ENCODE peak calls at places on chromosomes 13 and 19, in nine cellular contexts. Q, V, D, T, M, I, H, E and X are unnamed samples.
A peak's percentile ranks its signal among the peaks of the same experiment; 100 is the strongest.

GRCh38 chr19:39167461-39168257 is 29.1 kb upstream of the NCCRP1 start:
- DNase-seq in Q (no peak), V (no peak), D (no peak), T (peak; percentile 38), M (no peak), I (no peak), H (no peak), E (peak; percentile 87), X (peak; percentile 78)

GRCh38 chr13:102877285-102877684 is 31.5 kb downstream of the ERCC5 start:
- DNase-seq in Q (no peak), V (no peak), D (peak; percentile 22), T (no peak), M (peak; percentile 46), I (no peak), H (peak; percentile 77), E (no peak), X (no peak)

GRCh38 chr19:53086949-53087348 is 16.3 kb downstream of the ZNF160 start:
- DNase-seq in Q (no peak), V (no peak), D (no peak), T (no peak), M (peak; percentile 81), I (no peak), H (peak; percentile 88), E (no peak), X (no peak)

GRCh38 chr13:77265336-77265735 is 61.6 kb downstream of the MYCBP2 start:
- DNase-seq in Q (no peak), V (no peak), D (no peak), T (no peak), M (no peak), I (no peak), H (no peak), E (no peak), X (no peak)

GRCh38 chr19:14507704-14508246 is 10.4 kb downstream of the DNAJB1 start:
- DNase-seq in Q (no peak), V (no peak), D (peak; percentile 41), T (no peak), M (no peak), I (no peak), H (peak; percentile 92), E (no peak), X (peak; percentile 85)

GRCh38 chr13:43448605-43449004 is 338.2 kb downstream of the ENOX1 start:
- DNase-seq in Q (no peak), V (no peak), D (no peak), T (no peak), M (no peak), I (no peak), H (no peak), E (no peak), X (no peak)

GRCh38 chr19:18483119-18483518 is 38.8 kb downstream of the ELL start:
- DNase-seq in Q (no peak), V (no peak), D (no peak), T (no peak), M (no peak), I (no peak), H (no peak), E (no peak), X (peak; percentile 61)

GRCh38 chr19:10826236-10826635 is 9.8 kb downstream of the TMED1 start:
- DNase-seq in Q (no peak), V (no peak), D (no peak), T (no peak), M (no peak), I (no peak), H (no peak), E (no peak), X (no peak)

GRCh38 chr13:76854894-76855293 is 31.3 kb downstream of the KCTD12 start:
- DNase-seq in Q (no peak), V (no peak), D (peak; percentile 9), T (no peak), M (no peak), I (no peak), H (no peak), E (no peak), X (no peak)

GRCh38 chr13:81487151-81487550 is 1146.2 kb upstream of the SPRY2 start:
- DNase-seq in Q (no peak), V (no peak), D (no peak), T (peak; percentile 86), M (no peak), I (no peak), H (peak; percentile 0), E (no peak), X (no peak)

GRCh38 chr13:46679369-46680180 is 117.4 kb downstream of the ESD start:
- DNase-seq in Q (no peak), V (peak; percentile 36), D (peak; percentile 76), T (no peak), M (peak; percentile 39), I (no peak), H (peak; percentile 59), E (no peak), X (peak; percentile 88)

GRCh38 chr19:52942371-52943133 is 19.3 kb upstream of the ZNF888 start:
- DNase-seq in Q (peak; percentile 97), V (peak; percentile 96), D (peak; percentile 77), T (peak; percentile 93), M (peak; percentile 89), I (peak; percentile 97), H (peak; percentile 84), E (peak; percentile 97), X (peak; percentile 74)

GRCh38 chr13:34347784-34348573 is 530.0 kb downstream of the RFC3 start:
- DNase-seq in Q (no peak), V (no peak), D (no peak), T (peak; percentile 27), M (no peak), I (no peak), H (no peak), E (peak; percentile 63), X (no peak)

GRCh38 chr13:102812616-102813287 is 13.8 kb downstream of the BIVM start:
- DNase-seq in Q (no peak), V (no peak), D (no peak), T (peak; percentile 32), M (no peak), I (no peak), H (peak; percentile 16), E (no peak), X (peak; percentile 19)

GRCh38 chr13:46492946-46493345 is 60.0 kb upstream of the LRCH1 start:
- DNase-seq in Q (no peak), V (no peak), D (peak; percentile 73), T (peak; percentile 77), M (peak; percentile 12), I (no peak), H (peak; percentile 31), E (no peak), X (peak; percentile 85)

GRCh38 chr19:29666634-29667389 is 1.6 kb downstream of the PLEKHF1 start:
- DNase-seq in Q (no peak), V (peak; percentile 33), D (peak; percentile 76), T (peak; percentile 71), M (peak; percentile 82), I (no peak), H (peak; percentile 54), E (peak; percentile 54), X (peak; percentile 93)

GRCh38 chr13:94712812-94713555 is 639 bp upstream of the SOX21 start:
- DNase-seq in Q (no peak), V (no peak), D (peak; percentile 59), T (peak; percentile 60), M (no peak), I (no peak), H (no peak), E (peak; percentile 78), X (peak; percentile 63)

GRCh38 chr13:40433577-40433976 is 232.9 kb downstream of the FOXO1 start:
- DNase-seq in Q (no peak), V (peak; percentile 47), D (no peak), T (no peak), M (no peak), I (no peak), H (no peak), E (no peak), X (no peak)

GRCh38 chr19:33282036-33282686 is 20.2 kb downstream of the CEBPA start:
- DNase-seq in Q (no peak), V (no peak), D (no peak), T (no peak), M (no peak), I (no peak), H (no peak), E (no peak), X (peak; percentile 91)

GRCh38 chr13:42497798-42498197 is 76.2 kb upstream of the TNFSF11 start:
- DNase-seq in Q (no peak), V (no peak), D (peak; percentile 77), T (no peak), M (no peak), I (no peak), H (peak; percentile 86), E (no peak), X (peak; percentile 65)

GRCh38 chr13:47211106-47211505 is 314.3 kb upstream of the HTR2A start:
- DNase-seq in Q (no peak), V (no peak), D (no peak), T (peak; percentile 24), M (no peak), I (no peak), H (peak; percentile 12), E (no peak), X (no peak)

GRCh38 chr19:35633727-35634440 is 5.0 kb downstream of the RBM42 start:
- DNase-seq in Q (peak; percentile 57), V (no peak), D (no peak), T (no peak), M (no peak), I (no peak), H (no peak), E (no peak), X (peak; percentile 55)

GRCh38 chr13:105035092-105035491 is 1500.4 kb downstream of the EFNB2 start:
- DNase-seq in Q (no peak), V (no peak), D (no peak), T (no peak), M (no peak), I (no peak), H (no peak), E (no peak), X (no peak)

GRCh38 chr19:45164577-45165335 is 4.0 kb upstream of the NKPD1 start:
- DNase-seq in Q (no peak), V (peak; percentile 49), D (peak; percentile 47), T (peak; percentile 82), M (peak; percentile 47), I (peak; percentile 70), H (peak; percentile 45), E (peak; percentile 82), X (peak; percentile 95)
- TF ChIP-seq CTCF in Q (no peak), V (no peak), D (no peak), T (no peak), M (no peak), I (peak; percentile 9), H (peak; percentile 13), E (no peak), X (no peak)

GRCh38 chr19:45599286-45599685 is 2.7 kb downstream of the GPR4 start:
- DNase-seq in Q (no peak), V (no peak), D (no peak), T (no peak), M (no peak), I (no peak), H (no peak), E (no peak), X (peak; percentile 76)
- H3K4me3 ChIP-seq in Q (peak overlapping the region; percentile 35), V (no peak overlapping the region), D (no peak overlapping the region), T (peak overlapping the region; percentile 67), M (peak overlapping the region; percentile 66), I (no peak overlapping the region), H (no peak overlapping the region), E (no peak overlapping the region), X (no peak overlapping the region)

GRCh38 chr19:41877916-41878905 is 1.1 kb downstream of the CD79A start:
- DNase-seq in Q (no peak), V (no peak), D (no peak), T (no peak), M (no peak), I (no peak), H (no peak), E (no peak), X (peak; percentile 65)
- H3K27ac ChIP-seq in Q (no peak overlapping the region), V (peak overlapping the region; percentile 92), D (no peak overlapping the region), T (no peak overlapping the region), M (no peak overlapping the region), I (peak overlapping the region; percentile 34), H (no peak overlapping the region), E (peak overlapping the region; percentile 42), X (no peak overlapping the region)

GRCh38 chr19:4077800-4078683 is 11.3 kb upstream of the ZBTB7A start:
- DNase-seq in Q (no peak), V (peak; percentile 58), D (peak; percentile 33), T (peak; percentile 69), M (peak; percentile 87), I (peak; percentile 84), H (no peak), E (peak; percentile 63), X (peak; percentile 91)
- TF ChIP-seq CTCF in Q (no peak), V (no peak), D (no peak), T (no peak), M (no peak), I (no peak), H (no peak), E (no peak), X (no peak)